ENCODE peak calls at places on chromosomes 11 and 22, in six cellular contexts. One of them, this sample, is unnamed.

GRCh38 chr11:22666320-22666699 is at the start of gene GAS2:
- DNase-seq in SK-N-SH: no peak
- DNase-seq in K562: no peak
- DNase-seq in GM12878: no peak
- DNase-seq in HCT116: no peak
- DNase-seq in HepG2: no peak
- DNase-seq in this sample: no peak

GRCh38 chr22:35743466-35743865 is 25.8 kb downstream of the APOL5 start:
- DNase-seq in HepG2: no peak
- DNase-seq in K562: no peak
- DNase-seq in HCT116: no peak
- DNase-seq in SK-N-SH: no peak
- DNase-seq in GM12878: no peak
- DNase-seq in this sample: no peak

GRCh38 chr11:62477927-62478326 is 59.1 kb downstream of the SCGB1A1 start:
- DNase-seq in K562: no peak
- DNase-seq in SK-N-SH: no peak
- DNase-seq in HepG2: no peak
- DNase-seq in HCT116: no peak
- DNase-seq in GM12878: no peak
- DNase-seq in this sample: no peak

GRCh38 chr11:77654770-77655434 is 17.3 kb upstream of the CLNS1A start:
- DNase-seq in K562: no peak
- DNase-seq in SK-N-SH: no peak
- DNase-seq in GM12878: no peak
- DNase-seq in HepG2: no peak
- DNase-seq in HCT116: no peak
- DNase-seq in this sample: no peak

GRCh38 chr22:22432937-22433336 is 75.6 kb downstream of the ZNF280B start:
- DNase-seq in HCT116: no peak
- DNase-seq in HepG2: no peak
- DNase-seq in K562: no peak
- DNase-seq in GM12878: no peak
- DNase-seq in SK-N-SH: no peak
- DNase-seq in this sample: no peak

GRCh38 chr22:32796865-32797573 is 4.5 kb upstream of the TIMP3 start:
- DNase-seq in HCT116: peak; percentile 46
- DNase-seq in SK-N-SH: peak; percentile 76
- DNase-seq in K562: peak; percentile 65
- DNase-seq in HepG2: peak; percentile 44
- DNase-seq in GM12878: no peak
- DNase-seq in this sample: peak; percentile 7

GRCh38 chr22:45629469-45630089 is 42.1 kb upstream of the ATXN10 start:
- DNase-seq in GM12878: no peak
- DNase-seq in HepG2: peak; percentile 78
- DNase-seq in K562: no peak
- DNase-seq in SK-N-SH: peak; percentile 64
- DNase-seq in HCT116: no peak
- DNase-seq in this sample: no peak

GRCh38 chr22:47130883-47131610 is 368.6 kb downstream of the TBC1D22A start:
- DNase-seq in GM12878: no peak
- DNase-seq in K562: no peak
- DNase-seq in HCT116: no peak
- DNase-seq in HepG2: no peak
- DNase-seq in SK-N-SH: no peak
- DNase-seq in this sample: no peak

GRCh38 chr11:70456921-70457532 is 58.7 kb downstream of the CTTN start:
- DNase-seq in K562: peak; percentile 39
- DNase-seq in GM12878: no peak
- DNase-seq in SK-N-SH: no peak
- DNase-seq in HepG2: peak; percentile 22
- DNase-seq in HCT116: no peak
- DNase-seq in this sample: no peak

GRCh38 chr11:103594283-103594682 is 442.2 kb upstream of the DDI1 start:
- DNase-seq in K562: no peak
- DNase-seq in HepG2: no peak
- DNase-seq in HCT116: no peak
- DNase-seq in GM12878: no peak
- DNase-seq in SK-N-SH: no peak
- DNase-seq in this sample: no peak

GRCh38 chr22:22605074-22605404 is 39.4 kb upstream of the GGTLC2 start:
- DNase-seq in HepG2: no peak
- DNase-seq in GM12878: no peak
- DNase-seq in HCT116: no peak
- DNase-seq in K562: no peak
- DNase-seq in SK-N-SH: no peak
- DNase-seq in this sample: no peak

GRCh38 chr11:63998558-63999348 is 12.5 kb downstream of the OTUB1 start:
- DNase-seq in GM12878: no peak
- DNase-seq in K562: no peak
- DNase-seq in HepG2: no peak
- DNase-seq in SK-N-SH: peak; percentile 52
- DNase-seq in HCT116: no peak
- DNase-seq in this sample: no peak

GRCh38 chr11:119363081-119363861 is 16.8 kb upstream of the MFRP start:
- DNase-seq in SK-N-SH: no peak
- DNase-seq in HepG2: no peak
- DNase-seq in K562: peak; percentile 22
- DNase-seq in GM12878: no peak
- DNase-seq in HCT116: no peak
- DNase-seq in this sample: no peak

GRCh38 chr22:50191041-50191740 is 5.5 kb downstream of the TRABD start:
- DNase-seq in HepG2: no peak
- DNase-seq in SK-N-SH: peak; percentile 78
- DNase-seq in K562: no peak
- DNase-seq in GM12878: peak; percentile 85
- DNase-seq in HCT116: no peak
- DNase-seq in this sample: no peak

GRCh38 chr11:131859811-131860210 is 489.4 kb downstream of the NTM start:
- DNase-seq in SK-N-SH: no peak
- DNase-seq in K562: no peak
- DNase-seq in HCT116: no peak
- DNase-seq in HepG2: no peak
- DNase-seq in GM12878: no peak
- DNase-seq in this sample: no peak

GRCh38 chr11:106950067-106950491 is 68.2 kb downstream of the GUCY1A2 start:
- DNase-seq in K562: no peak
- DNase-seq in HCT116: no peak
- DNase-seq in GM12878: no peak
- DNase-seq in HepG2: no peak
- DNase-seq in SK-N-SH: no peak
- DNase-seq in this sample: no peak

GRCh38 chr11:72584293-72584921 is 89.8 kb downstream of the PDE2A start:
- DNase-seq in K562: peak; percentile 74
- DNase-seq in GM12878: no peak
- DNase-seq in HepG2: no peak
- DNase-seq in HCT116: no peak
- DNase-seq in SK-N-SH: no peak
- DNase-seq in this sample: no peak

GRCh38 chr11:72587696-72588095 is 86.5 kb downstream of the PDE2A start:
- DNase-seq in HCT116: no peak
- DNase-seq in SK-N-SH: no peak
- DNase-seq in GM12878: no peak
- DNase-seq in HepG2: no peak
- DNase-seq in K562: no peak
- DNase-seq in this sample: no peak

GRCh38 chr11:72584933-72585597 is 89.2 kb downstream of the PDE2A start:
- DNase-seq in SK-N-SH: no peak
- DNase-seq in K562: no peak
- DNase-seq in GM12878: no peak
- DNase-seq in HepG2: no peak
- DNase-seq in HCT116: no peak
- DNase-seq in this sample: no peak

GRCh38 chr11:72586591-72587090 is 87.6 kb downstream of the PDE2A start:
- DNase-seq in K562: peak; percentile 47
- DNase-seq in GM12878: no peak
- DNase-seq in HepG2: no peak
- DNase-seq in HCT116: no peak
- DNase-seq in SK-N-SH: no peak
- DNase-seq in this sample: no peak

DNA sequence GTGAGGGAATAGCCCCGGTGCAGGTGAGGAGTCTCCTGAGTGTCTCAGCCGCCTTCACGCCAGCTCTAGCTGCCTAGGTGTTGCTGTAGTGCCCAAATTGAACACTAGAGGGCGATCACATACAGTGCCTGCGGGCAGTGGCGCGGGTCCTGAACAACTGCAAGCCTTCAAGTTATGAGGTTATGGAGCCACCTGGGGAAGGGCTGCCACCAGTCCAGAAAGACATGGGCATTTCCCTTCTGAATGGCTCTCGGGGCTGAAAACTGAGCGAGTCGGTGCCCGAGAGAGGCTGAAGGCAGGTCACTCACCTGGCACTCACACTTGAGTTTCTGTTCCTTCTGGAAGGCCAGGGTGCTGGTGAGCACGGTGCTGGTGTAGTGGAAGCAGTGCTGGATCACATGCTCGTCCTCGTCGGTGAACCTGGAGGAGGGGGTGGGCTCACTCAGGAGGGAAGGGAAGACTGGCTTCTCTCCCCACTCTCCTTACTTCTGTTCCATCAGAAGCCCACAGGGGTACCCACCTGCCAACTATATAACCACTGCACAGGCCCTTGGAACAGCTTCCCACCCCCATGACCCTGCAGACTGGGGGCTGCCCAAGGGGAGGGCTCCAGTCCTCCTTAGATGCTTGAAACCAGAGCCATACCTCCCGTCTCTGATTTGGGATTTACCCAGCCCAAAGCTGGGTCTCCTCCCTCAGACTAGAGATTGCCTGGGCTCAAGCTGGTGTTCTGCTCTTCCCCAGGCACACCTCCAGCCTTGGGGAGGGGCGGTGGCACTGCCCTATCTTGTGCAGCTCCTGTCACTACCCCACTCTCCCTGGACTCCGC is 88.2 kb downstream of the PDE2A start:
- DNase-seq in SK-N-SH: peak; percentile 89
- DNase-seq in HCT116: peak; percentile 38
- DNase-seq in GM12878: peak; percentile 12
- DNase-seq in HepG2: peak; percentile 44
- DNase-seq in K562: peak; percentile 81
- DNase-seq in this sample: no peak
- TF ChIP-seq REST in SK-N-SH: no peak
- TF ChIP-seq REST in HCT116: no peak
- TF ChIP-seq REST in GM12878: no peak
- TF ChIP-seq REST in HepG2: no peak
- TF ChIP-seq REST in K562: no peak
- TF ChIP-seq REST in this sample: no peak

DNA sequence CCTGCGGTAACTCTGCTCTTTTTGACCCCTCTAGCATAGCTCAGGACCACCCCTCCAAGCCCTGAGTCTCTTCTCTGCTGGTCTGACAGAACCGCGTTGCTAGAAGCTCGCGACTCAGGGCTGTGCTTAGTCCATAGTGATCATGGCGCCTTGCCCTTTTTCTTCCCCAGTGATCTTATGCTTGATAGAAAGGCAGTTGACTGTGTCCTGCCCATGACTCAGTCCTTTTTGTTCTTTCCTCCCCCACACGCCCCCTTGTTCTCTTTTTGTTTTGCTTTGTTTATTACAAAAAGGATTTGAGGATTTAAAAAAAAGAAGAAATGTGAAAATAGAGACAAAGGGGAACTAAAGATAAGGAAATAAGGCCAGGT is 17.5 kb downstream of the IL17RA start:
- DNase-seq in SK-N-SH: no peak
- DNase-seq in GM12878: no peak
- DNase-seq in HepG2: no peak
- DNase-seq in K562: peak; percentile 44
- DNase-seq in HCT116: no peak
- DNase-seq in this sample: no peak
- TF ChIP-seq SIN3A in SK-N-SH: no peak
- TF ChIP-seq SIN3A in GM12878: no peak
- TF ChIP-seq SIN3A in HepG2: no peak
- TF ChIP-seq SIN3A in K562: no peak
- TF ChIP-seq SIN3A in HCT116: no peak
- TF ChIP-seq SIN3A in this sample: no peak

DNA sequence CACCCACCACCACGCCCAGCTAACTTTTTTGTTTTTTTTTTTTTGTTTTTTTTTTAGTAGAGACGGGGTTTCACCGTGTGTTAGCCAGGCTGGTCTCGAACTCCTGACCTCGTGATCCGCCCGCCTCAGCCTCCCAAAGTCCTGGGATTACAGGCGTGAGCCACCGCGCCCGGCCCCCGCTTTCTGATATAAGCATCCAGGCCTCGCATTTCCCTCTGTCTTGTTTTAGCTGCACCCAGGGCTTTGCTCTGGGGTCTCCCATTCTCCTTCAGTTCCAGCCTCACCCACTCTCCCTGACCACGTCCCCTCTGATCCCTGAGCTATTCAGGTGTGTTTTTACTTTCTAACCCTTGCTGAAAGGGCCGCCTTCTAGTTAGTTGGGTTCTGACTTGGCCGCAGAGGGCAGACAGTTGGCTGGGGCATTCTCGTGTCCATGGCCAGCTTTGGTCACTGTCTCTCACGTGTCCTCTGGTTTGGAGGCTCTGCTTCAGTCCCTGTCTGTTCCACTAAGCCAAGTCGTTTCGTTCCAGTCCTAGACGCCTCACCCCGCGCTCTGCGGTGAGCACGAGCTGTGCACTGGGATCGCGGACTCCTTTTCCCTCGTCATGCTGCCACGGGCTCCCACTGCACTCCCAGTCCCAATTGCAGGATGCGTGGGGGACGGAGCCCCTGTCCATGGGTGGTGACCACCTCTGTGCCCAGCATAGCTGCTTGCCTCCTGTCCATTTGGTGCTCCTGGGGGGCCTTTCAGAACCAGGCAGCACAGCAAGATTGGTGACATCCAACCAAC is 6.0 kb upstream of the TNNT3 start:
- DNase-seq in GM12878: no peak
- DNase-seq in K562: no peak
- DNase-seq in HCT116: no peak
- DNase-seq in HepG2: no peak
- DNase-seq in SK-N-SH: no peak
- DNase-seq in this sample: no peak
- TF ChIP-seq REST in GM12878: no peak
- TF ChIP-seq REST in K562: no peak
- TF ChIP-seq REST in HCT116: no peak
- TF ChIP-seq REST in HepG2: no peak
- TF ChIP-seq REST in SK-N-SH: no peak
- TF ChIP-seq REST in this sample: no peak

DNA sequence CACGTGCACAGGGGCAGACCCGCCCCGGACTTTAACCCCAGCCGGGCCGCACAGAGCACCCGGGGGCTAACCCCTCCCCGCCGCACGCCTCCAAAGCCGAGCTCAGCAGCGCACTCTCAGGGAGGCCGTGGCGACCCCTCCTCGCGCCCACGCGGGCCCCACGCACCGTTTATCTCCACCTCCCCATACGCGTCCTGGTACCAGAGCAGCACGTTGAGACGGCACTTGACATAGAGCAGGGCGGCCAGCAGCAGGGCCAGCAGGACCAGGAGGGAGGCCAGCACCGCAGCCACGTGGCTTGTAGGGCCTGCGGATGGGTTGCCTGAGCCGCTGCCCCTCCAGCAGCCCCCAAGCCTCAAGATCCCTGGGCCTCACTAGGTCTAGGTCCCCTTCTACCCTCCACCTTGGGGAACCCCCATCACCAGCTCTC is 7.1 kb downstream of the SIGIRR start:
- DNase-seq in SK-N-SH: no peak
- DNase-seq in HepG2: no peak
- DNase-seq in HCT116: no peak
- DNase-seq in GM12878: no peak
- DNase-seq in K562: no peak
- DNase-seq in this sample: no peak
- TF ChIP-seq SIN3A in SK-N-SH: no peak
- TF ChIP-seq SIN3A in HepG2: no peak
- TF ChIP-seq SIN3A in HCT116: no peak
- TF ChIP-seq SIN3A in GM12878: no peak
- TF ChIP-seq SIN3A in K562: no peak
- TF ChIP-seq SIN3A in this sample: no peak

GRCh38 chr22:34105461-34106062 is 185.3 kb upstream of the LARGE1 start:
- DNase-seq in K562: no peak
- DNase-seq in HCT116: no peak
- DNase-seq in SK-N-SH: peak; percentile 40
- DNase-seq in HepG2: peak; percentile 31
- DNase-seq in GM12878: no peak
- DNase-seq in this sample: no peak
- TF ChIP-seq REST in K562: no peak
- TF ChIP-seq REST in HCT116: no peak
- TF ChIP-seq REST in SK-N-SH: no peak
- TF ChIP-seq REST in HepG2: no peak
- TF ChIP-seq REST in GM12878: no peak
- TF ChIP-seq REST in this sample: no peak